ENCODE peak calls at places on chromosomes 6 and 20, in ten cellular contexts. One of them, this sample, is unnamed.

GRCh38 chr6:123564363-123564762 is 72.4 kb downstream of the TRDN start:
- DNase-seq in HL-60: no peak
- DNase-seq in hepatic stellate cell: no peak
- DNase-seq in activated T-cell treated with anti-CD3 and anti-CD28 coated beads, Interleukin-2, amount 50 U/mL, for 72 hours: no peak
- DNase-seq in esophagus squamous epithelium: no peak
- DNase-seq in EL: no peak
- DNase-seq in smooth muscle cell of the brain vasculature: no peak
- DNase-seq in foreskin keratinocyte: no peak
- DNase-seq in tibial artery: no peak
- DNase-seq in ovary: no peak
- DNase-seq in this sample: no peak

GRCh38 chr20:62348604-62349003 is 18.5 kb downstream of the LAMA5 start:
- DNase-seq in HL-60: no peak
- DNase-seq in hepatic stellate cell: no peak
- DNase-seq in activated T-cell treated with anti-CD3 and anti-CD28 coated beads, Interleukin-2, amount 50 U/mL, for 72 hours: no peak
- DNase-seq in esophagus squamous epithelium: no peak
- DNase-seq in EL: no peak
- DNase-seq in smooth muscle cell of the brain vasculature: no peak
- DNase-seq in foreskin keratinocyte: no peak
- DNase-seq in tibial artery: no peak
- DNase-seq in ovary: no peak
- DNase-seq in this sample: no peak

GRCh38 chr6:85008311-85009015 is 244.1 kb upstream of the TBX18 start:
- DNase-seq in HL-60: no peak
- DNase-seq in hepatic stellate cell: no peak
- DNase-seq in activated T-cell treated with anti-CD3 and anti-CD28 coated beads, Interleukin-2, amount 50 U/mL, for 72 hours: no peak
- DNase-seq in esophagus squamous epithelium: no peak
- DNase-seq in EL: peak
- DNase-seq in smooth muscle cell of the brain vasculature: no peak
- DNase-seq in foreskin keratinocyte: no peak
- DNase-seq in tibial artery: no peak
- DNase-seq in ovary: no peak
- DNase-seq in this sample: no peak

GRCh38 chr6:149217466-149217888 is 100.0 kb upstream of the TAB2 start:
- DNase-seq in HL-60: no peak
- DNase-seq in hepatic stellate cell: no peak
- DNase-seq in activated T-cell treated with anti-CD3 and anti-CD28 coated beads, Interleukin-2, amount 50 U/mL, for 72 hours: no peak
- DNase-seq in esophagus squamous epithelium: no peak
- DNase-seq in EL: no peak
- DNase-seq in smooth muscle cell of the brain vasculature: no peak
- DNase-seq in foreskin keratinocyte: no peak
- DNase-seq in tibial artery: no peak
- DNase-seq in ovary: no peak
- DNase-seq in this sample: no peak

GRCh38 chr6:106731843-106732160 is 102.4 kb downstream of the QRSL1 start:
- DNase-seq in HL-60: no peak
- DNase-seq in hepatic stellate cell: no peak
- DNase-seq in activated T-cell treated with anti-CD3 and anti-CD28 coated beads, Interleukin-2, amount 50 U/mL, for 72 hours: no peak
- DNase-seq in esophagus squamous epithelium: no peak
- DNase-seq in EL: no peak
- DNase-seq in smooth muscle cell of the brain vasculature: no peak
- DNase-seq in foreskin keratinocyte: no peak
- DNase-seq in tibial artery: no peak
- DNase-seq in ovary: no peak
- DNase-seq in this sample: no peak

GRCh38 chr6:134249759-134250602 is 67.9 kb downstream of the SGK1 start:
- DNase-seq in HL-60: no peak
- DNase-seq in hepatic stellate cell: no peak
- DNase-seq in activated T-cell treated with anti-CD3 and anti-CD28 coated beads, Interleukin-2, amount 50 U/mL, for 72 hours: no peak
- DNase-seq in esophagus squamous epithelium: no peak
- DNase-seq in EL: peak
- DNase-seq in smooth muscle cell of the brain vasculature: no peak
- DNase-seq in foreskin keratinocyte: peak
- DNase-seq in tibial artery: no peak
- DNase-seq in ovary: no peak
- DNase-seq in this sample: no peak

GRCh38 chr6:5590187-5590586 is 328.9 kb downstream of the FARS2 start:
- DNase-seq in HL-60: no peak
- DNase-seq in hepatic stellate cell: no peak
- DNase-seq in activated T-cell treated with anti-CD3 and anti-CD28 coated beads, Interleukin-2, amount 50 U/mL, for 72 hours: no peak
- DNase-seq in esophagus squamous epithelium: no peak
- DNase-seq in EL: no peak
- DNase-seq in smooth muscle cell of the brain vasculature: no peak
- DNase-seq in foreskin keratinocyte: no peak
- DNase-seq in tibial artery: no peak
- DNase-seq in ovary: no peak
- DNase-seq in this sample: no peak

GRCh38 chr6:11224966-11225463 is 7.5 kb downstream of the NEDD9 start:
- DNase-seq in HL-60: no peak
- DNase-seq in hepatic stellate cell: no peak
- DNase-seq in activated T-cell treated with anti-CD3 and anti-CD28 coated beads, Interleukin-2, amount 50 U/mL, for 72 hours: peak
- DNase-seq in esophagus squamous epithelium: no peak
- DNase-seq in EL: no peak
- DNase-seq in smooth muscle cell of the brain vasculature: no peak
- DNase-seq in foreskin keratinocyte: no peak
- DNase-seq in tibial artery: no peak
- DNase-seq in ovary: no peak
- DNase-seq in this sample: no peak

This sample was measured in thoracic aorta.